ENCODE peak calls at places on chromosomes 1 and 21, in seven cellular contexts. M is thoracic aorta; N is right lobe of liver; X is CD8-positive, alpha-beta T cell; F is H9; Q is transverse colon; J is uterus. T is an unnamed sample. For H3K9me3 and H3K4me1, the result is how much of the 10 kb centered on the place peaks cover.

GRCh38 chr1:183227963-183228649 is 42.0 kb downstream of the LAMC2 start:
- DNase-seq in F (peak), M (no peak), Q (peak), J (no peak), X (no peak), N (peak), T (peak)

GRCh38 chr21:43209575-43210453 is 41.0 kb downstream of the CRYAA start:
- DNase-seq in J (no peak), Q (no peak), F (peak), X (no peak), M (no peak), N (no peak), T (no peak)

GRCh38 chr1:7847599-7847998 is 5.3 kb downstream of the UTS2 start:
- DNase-seq in N (no peak), F (no peak), Q (no peak), J (no peak), M (no peak), X (no peak), T (no peak)

GRCh38 chr1:154793674-154794073 is 76.4 kb downstream of the KCNN3 start:
- DNase-seq in Q (no peak), X (no peak), N (no peak), J (no peak), F (no peak), M (no peak), T (no peak)

GRCh38 chr1:47434051-47434842 is 3.6 kb upstream of the FOXD2 start:
- DNase-seq in M (no peak), J (peak), X (no peak), Q (peak), N (peak), F (peak), T (no peak)

GRCh38 chr21:38619865-38620513 is 121.7 kb upstream of the ERG start:
- DNase-seq in N (no peak), Q (no peak), F (no peak), X (no peak), M (peak), J (peak), T (no peak)

GRCh38 chr1:224922404-224923164 is 6.9 kb upstream of the DNAH14 start:
- DNase-seq in F (peak), J (no peak), N (no peak), M (no peak), X (no peak), Q (no peak), T (peak)

GRCh38 chr1:1285618-1286311 is 5.5 kb downstream of the SCNN1D start:
- DNase-seq in N (no peak), M (no peak), F (peak), Q (peak), J (no peak), X (no peak), T (no peak)

GRCh38 chr1:159067699-159068621 is 8.6 kb downstream of the AIM2 start:
- DNase-seq in J (no peak), M (no peak), X (no peak), F (no peak), Q (no peak), N (no peak), T (no peak)

GRCh38 chr1:155970531-155971167 is 7.7 kb downstream of the ARHGEF2 start:
- DNase-seq in X (no peak), Q (peak), F (peak), J (peak), M (peak), N (peak), T (no peak)

GRCh38 chr1:30606166-30606565 is 117.2 kb downstream of the MATN1 start:
- DNase-seq in F (no peak), J (no peak), Q (no peak), X (no peak), N (no peak), M (no peak), T (no peak)

GRCh38 chr1:234111458-234112142 is 207.1 kb downstream of the SLC35F3 start:
- DNase-seq in F (peak), Q (no peak), J (no peak), M (no peak), N (peak), X (no peak), T (peak)

GRCh38 chr1:214899908-214900470 is 182.5 kb upstream of the KCNK2 start:
- DNase-seq in M (no peak), X (no peak), F (no peak), Q (no peak), J (no peak), N (no peak), T (no peak)

GRCh38 chr1:108200627-108201106 is 524 bp upstream of the SLC25A24 start:
- DNase-seq in J (peak), N (no peak), Q (peak), F (no peak), M (peak), X (peak), T (peak)

GRCh38 chr21:36749935-36750578 is 51.1 kb downstream of the SIM2 start:
- DNase-seq in J (no peak), X (no peak), N (no peak), F (peak), M (no peak), Q (no peak), T (peak)

GRCh38 chr1:1796466-1796865 is 18.2 kb upstream of the NADK start:
- DNase-seq in Q (no peak), J (no peak), X (peak), N (no peak), M (no peak), F (no peak), T (no peak)

GRCh38 chr1:175034775-175035174 is 11.6 kb upstream of the MRPS14 start:
- DNase-seq in J (no peak), M (no peak), Q (no peak), F (no peak), X (no peak), N (no peak), T (no peak)

GRCh38 chr1:175197536-175197935 is 5.0 kb upstream of the KIAA0040 start:
- DNase-seq in F (no peak), Q (no peak), M (no peak), J (no peak), X (no peak), N (no peak), T (no peak)

GRCh38 chr21:45618846-45619485 is 24.6 kb upstream of the PCBP3 start:
- DNase-seq in N (peak), M (no peak), X (no peak), Q (no peak), J (no peak), F (peak), T (peak)

GRCh38 chr1:67053535-67053784 is 488 bp downstream of the SLC35D1 start:
- DNase-seq in N (peak), M (no peak), F (no peak), Q (peak), J (no peak), X (no peak), T (peak)

GRCh38 chr1:233019921-233020320 is 69.5 kb downstream of the NTPCR start:
- DNase-seq in Q (no peak), X (no peak), J (no peak), F (no peak), M (no peak), N (no peak), T (no peak)

GRCh38 chr1:81949421-81949820 is 148.7 kb downstream of the ADGRL2 start:
- DNase-seq in X (no peak), J (no peak), M (no peak), N (no peak), F (no peak), Q (no peak), T (no peak)

GRCh38 chr1:67468066-67468718 is 38.0 kb upstream of the SERBP1 start:
- DNase-seq in J (no peak), X (no peak), Q (no peak), N (no peak), M (no peak), F (no peak), T (no peak)

GRCh38 chr1:2269922-2270259 is 41.8 kb downstream of the SKI start:
- DNase-seq in F (no peak), M (no peak), X (no peak), N (peak), Q (no peak), J (no peak), T (no peak)

GRCh38 chr1:112715264-112716053 is at the start of gene PPM1J:
- DNase-seq in Q (peak), X (peak), F (peak), J (peak), N (peak), M (peak), T (peak)

GRCh38 chr1:23673086-23673813 is 18.4 kb upstream of the RPL11 start:
- DNase-seq in Q (peak), N (peak), M (no peak), X (no peak), F (peak), J (no peak), T (peak)

GRCh38 chr1:157168015-157168414 is 29.8 kb upstream of the ETV3 start:
- DNase-seq in X (no peak), F (no peak), J (no peak), Q (no peak), M (no peak), N (no peak), T (no peak)

GRCh38 chr1:69976896-69977295 is 228.5 kb downstream of the LRRC40 start:
- DNase-seq in N (no peak), X (no peak), F (no peak), Q (no peak), M (no peak), J (no peak), T (no peak)

GRCh38 chr1:173601588-173601987 is 1.3 kb downstream of the SLC9C2 start:
- DNase-seq in N (no peak), F (no peak), J (no peak), Q (no peak), M (no peak), X (no peak), T (no peak)

GRCh38 chr1:7430646-7431045 is 340.4 kb upstream of the VAMP3 start:
- DNase-seq in Q (no peak), F (no peak), J (no peak), X (no peak), N (no peak), M (no peak), T (no peak)

GRCh38 chr1:225137981-225138380 is 208.5 kb downstream of the DNAH14 start:
- DNase-seq in Q (no peak), X (no peak), F (no peak), J (no peak), N (no peak), M (no peak), T (no peak)

GRCh38 chr1:23446644-23447310 is 22.2 kb upstream of the TCEA3 start:
- DNase-seq in M (no peak), Q (no peak), J (no peak), X (no peak), N (no peak), F (no peak), T (no peak)

GRCh38 chr21:39647476-39647875 is 34.7 kb downstream of the B3GALT5 start:
- DNase-seq in M (no peak), J (no peak), N (no peak), F (no peak), Q (no peak), X (no peak), T (no peak)

DNA sequence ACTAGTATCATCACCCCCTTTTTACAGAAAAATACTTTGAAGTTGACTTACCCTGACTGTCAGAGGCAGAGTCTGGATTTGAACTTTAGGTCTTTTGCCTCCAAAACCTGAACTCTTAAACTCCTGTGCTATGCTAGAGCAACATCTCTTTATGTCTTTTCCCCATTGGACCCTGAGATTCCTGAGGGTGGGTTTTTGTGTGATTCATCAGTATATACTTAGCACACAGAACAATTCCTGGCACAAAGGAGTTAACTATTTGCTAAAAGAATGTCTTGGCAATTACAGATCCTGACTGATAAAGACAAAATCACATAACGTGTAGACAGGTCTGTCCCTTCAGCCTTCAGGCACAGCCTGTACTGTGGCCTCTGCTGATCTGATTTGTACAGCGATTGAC is 162.3 kb upstream of the BEND5 start:
- DNase-seq in J (no peak), N (no peak), X (no peak), F (no peak), M (no peak), Q (no peak), T (no peak)
- H3K9me3 ChIP-seq in J (under half), N (under half), X (under half), F (under half), M (under half), Q (under half), T (under half)

GRCh38 chr1:181100924-181101323 is 12.4 kb downstream of the IER5 start:
- DNase-seq in N (no peak), X (no peak), Q (no peak), J (no peak), M (no peak), F (no peak), T (no peak)
- H3K4me1 ChIP-seq in N (under half), X (under half), Q (under half), J (under half), M (under half), F (under half), T (under half)

DNA sequence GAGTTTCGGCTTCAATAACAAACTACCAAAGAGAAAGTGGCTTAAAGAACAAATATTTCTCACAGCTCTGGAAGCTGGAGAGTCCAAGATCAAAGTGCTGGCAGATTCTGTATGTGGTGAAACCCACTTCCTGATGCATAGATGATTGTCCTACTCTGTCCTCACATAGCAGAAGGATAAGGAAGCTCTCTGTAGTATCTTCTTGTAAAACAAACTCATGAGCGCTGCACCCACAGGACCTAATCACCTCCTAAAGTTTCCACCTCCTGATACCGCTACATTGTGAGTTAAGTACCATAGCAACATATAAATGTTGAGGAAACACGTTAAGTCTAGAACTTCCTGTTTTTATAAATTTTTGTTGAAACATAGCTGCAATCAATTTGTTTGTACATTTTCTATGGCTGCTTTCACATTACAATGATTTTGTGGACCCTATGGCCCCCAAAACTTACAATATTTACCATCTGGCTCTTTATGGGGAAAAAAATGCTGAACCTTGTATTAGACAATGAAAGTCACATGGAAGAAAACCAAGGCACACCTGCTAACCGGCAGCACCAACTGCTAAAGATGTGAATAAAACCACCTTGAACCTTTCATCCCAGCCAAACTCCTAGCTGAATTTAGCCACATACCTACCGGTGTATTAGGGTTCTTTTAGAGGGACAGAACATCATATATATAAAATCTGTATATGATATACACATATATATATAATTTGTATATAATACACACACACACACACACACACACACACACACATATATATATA is 1423.4 kb downstream of the NCAM2 start:
- DNase-seq in N (no peak), X (no peak), F (no peak), Q (no peak), J (no peak), M (no peak), T (no peak)
- H3K9me3 ChIP-seq in N (under half), X (under half), F (under half), Q (under half), J (under half), M (under half), T (under half)

GRCh38 chr1:11178021-11179015 is 10.8 kb upstream of the ANGPTL7 start:
- DNase-seq in X (no peak), J (no peak), Q (no peak), M (no peak), F (no peak), N (no peak), T (no peak)

GRCh38 chr1:11175461-11175860 is 13.7 kb upstream of the ANGPTL7 start:
- DNase-seq in J (no peak), M (no peak), X (no peak), Q (no peak), F (no peak), N (no peak), T (no peak)

GRCh38 chr1:11180342-11180744 is 8.8 kb upstream of the ANGPTL7 start:
- DNase-seq in X (no peak), F (no peak), M (no peak), J (no peak), N (no peak), Q (no peak), T (no peak)

GRCh38 chr1:11176081-11176706 is 13.0 kb upstream of the ANGPTL7 start:
- DNase-seq in X (no peak), M (no peak), F (no peak), N (no peak), J (no peak), Q (no peak), T (no peak)

GRCh38 chr1:11179125-11179524 is 10.0 kb upstream of the ANGPTL7 start:
- DNase-seq in X (no peak), F (no peak), M (no peak), N (no peak), J (no peak), Q (no peak), T (no peak)
- H3K4me1 ChIP-seq in X (under half), F (under half), M (under half), N (under half), J (under half), Q (under half), T (under half)

GRCh38 chr1:248277876-248278275 is at the start of gene OR2T33:
- DNase-seq in N (no peak), J (no peak), Q (no peak), X (no peak), F (no peak), M (no peak), T (no peak)
- H3K9me3 ChIP-seq in N (under half), J (under half), Q (under half), X (under half), F (half or more), M (under half), T (under half)

T was measured in Caco-2.